ENCODE peak calls at places on chromosomes 1 and 21, in seven cellular contexts. One of them, this sample, is unnamed.

GRCh38 chr1:19309123-19309813 is 2.7 kb downstream of the AKR7A2 start:
- DNase-seq in neural progenitor cell: no peak
- DNase-seq in tibial artery: no peak
- DNase-seq in PC-3: peak; percentile 54
- DNase-seq in left ventricle myocardium inferior: no peak
- DNase-seq in lung: no peak
- DNase-seq in psoas muscle: no peak
- DNase-seq in this sample: peak; percentile 30

GRCh38 chr21:42651515-42652401 is 1.7 kb upstream of the PDE9A start:
- DNase-seq in neural progenitor cell: no peak
- DNase-seq in left ventricle myocardium inferior: peak; percentile 17
- DNase-seq in lung: no peak
- DNase-seq in psoas muscle: peak; percentile 52
- DNase-seq in tibial artery: no peak
- DNase-seq in PC-3: no peak
- DNase-seq in this sample: no peak

GRCh38 chr1:39003787-39004186 is 12.7 kb downstream of the AKIRIN1 start:
- DNase-seq in neural progenitor cell: no peak
- DNase-seq in tibial artery: no peak
- DNase-seq in left ventricle myocardium inferior: no peak
- DNase-seq in PC-3: no peak
- DNase-seq in lung: no peak
- DNase-seq in psoas muscle: no peak
- DNase-seq in this sample: peak; percentile 16

GRCh38 chr1:186155594-186155993 is 219.5 kb downstream of the TPR start:
- DNase-seq in PC-3: peak; percentile 75
- DNase-seq in psoas muscle: no peak
- DNase-seq in neural progenitor cell: peak; percentile 27
- DNase-seq in left ventricle myocardium inferior: no peak
- DNase-seq in lung: no peak
- DNase-seq in tibial artery: no peak
- DNase-seq in this sample: peak; percentile 75

GRCh38 chr1:22611530-22611947 is 24.9 kb upstream of the C1QA start:
- DNase-seq in psoas muscle: peak; percentile 43
- DNase-seq in tibial artery: no peak
- DNase-seq in neural progenitor cell: peak; percentile 93
- DNase-seq in lung: no peak
- DNase-seq in left ventricle myocardium inferior: peak; percentile 42
- DNase-seq in PC-3: peak; percentile 51
- DNase-seq in this sample: peak; percentile 90

GRCh38 chr1:36151845-36152203 is 2.5 kb upstream of the TRAPPC3 start:
- DNase-seq in left ventricle myocardium inferior: no peak
- DNase-seq in tibial artery: no peak
- DNase-seq in neural progenitor cell: no peak
- DNase-seq in lung: no peak
- DNase-seq in psoas muscle: peak; percentile 63
- DNase-seq in PC-3: no peak
- DNase-seq in this sample: peak; percentile 35

GRCh38 chr1:246734861-246735260 is 10.7 kb downstream of the SCCPDH start:
- DNase-seq in neural progenitor cell: no peak
- DNase-seq in left ventricle myocardium inferior: no peak
- DNase-seq in PC-3: no peak
- DNase-seq in tibial artery: no peak
- DNase-seq in psoas muscle: no peak
- DNase-seq in lung: no peak
- DNase-seq in this sample: no peak

GRCh38 chr21:32378956-32379355 is 13.9 kb downstream of the URB1 start:
- DNase-seq in neural progenitor cell: no peak
- DNase-seq in tibial artery: no peak
- DNase-seq in PC-3: no peak
- DNase-seq in left ventricle myocardium inferior: peak; percentile 49
- DNase-seq in psoas muscle: peak; percentile 75
- DNase-seq in lung: no peak
- DNase-seq in this sample: no peak

GRCh38 chr1:225928186-225929175 is 4.4 kb upstream of the PYCR2 start:
- DNase-seq in tibial artery: no peak
- DNase-seq in left ventricle myocardium inferior: no peak
- DNase-seq in lung: no peak
- DNase-seq in psoas muscle: no peak
- DNase-seq in neural progenitor cell: no peak
- DNase-seq in PC-3: no peak
- DNase-seq in this sample: no peak

GRCh38 chr1:17563494-17564281 is 24.2 kb downstream of the ARHGEF10L start:
- DNase-seq in tibial artery: peak; percentile 92
- DNase-seq in lung: no peak
- DNase-seq in PC-3: no peak
- DNase-seq in neural progenitor cell: no peak
- DNase-seq in left ventricle myocardium inferior: peak; percentile 59
- DNase-seq in psoas muscle: peak; percentile 87
- DNase-seq in this sample: no peak

GRCh38 chr1:233843523-233844204 is 60.8 kb upstream of the SLC35F3 start:
- DNase-seq in lung: no peak
- DNase-seq in tibial artery: no peak
- DNase-seq in neural progenitor cell: no peak
- DNase-seq in PC-3: peak; percentile 87
- DNase-seq in psoas muscle: no peak
- DNase-seq in left ventricle myocardium inferior: no peak
- DNase-seq in this sample: no peak

GRCh38 chr1:228869312-228869824 is 134.1 kb downstream of the RHOU start:
- DNase-seq in tibial artery: no peak
- DNase-seq in psoas muscle: no peak
- DNase-seq in neural progenitor cell: no peak
- DNase-seq in lung: no peak
- DNase-seq in left ventricle myocardium inferior: no peak
- DNase-seq in PC-3: no peak
- DNase-seq in this sample: no peak

GRCh38 chr1:213720032-213720431 is 267.7 kb upstream of the PROX1 start:
- DNase-seq in psoas muscle: no peak
- DNase-seq in neural progenitor cell: no peak
- DNase-seq in left ventricle myocardium inferior: no peak
- DNase-seq in tibial artery: no peak
- DNase-seq in lung: no peak
- DNase-seq in PC-3: no peak
- DNase-seq in this sample: no peak

GRCh38 chr1:175364424-175365076 is 172.0 kb upstream of the KIAA0040 start:
- DNase-seq in left ventricle myocardium inferior: no peak
- DNase-seq in neural progenitor cell: no peak
- DNase-seq in tibial artery: no peak
- DNase-seq in psoas muscle: no peak
- DNase-seq in PC-3: no peak
- DNase-seq in lung: no peak
- DNase-seq in this sample: no peak

GRCh38 chr1:212545941-212546638 is 62.5 kb upstream of the ATF3 start:
- DNase-seq in psoas muscle: no peak
- DNase-seq in neural progenitor cell: no peak
- DNase-seq in lung: no peak
- DNase-seq in PC-3: no peak
- DNase-seq in tibial artery: no peak
- DNase-seq in left ventricle myocardium inferior: no peak
- DNase-seq in this sample: no peak

GRCh38 chr1:220690140-220691038 is at the start of gene C1orf115:
- DNase-seq in lung: peak; percentile 81
- DNase-seq in PC-3: peak; percentile 95
- DNase-seq in psoas muscle: peak; percentile 88
- DNase-seq in neural progenitor cell: peak; percentile 92
- DNase-seq in left ventricle myocardium inferior: peak; percentile 80
- DNase-seq in tibial artery: peak; percentile 80
- DNase-seq in this sample: peak; percentile 82

GRCh38 chr1:221741364-221741970 is 422 bp downstream of the DUSP10 start:
- DNase-seq in tibial artery: no peak
- DNase-seq in neural progenitor cell: peak; percentile 61
- DNase-seq in lung: peak; percentile 48
- DNase-seq in left ventricle myocardium inferior: no peak
- DNase-seq in PC-3: peak; percentile 27
- DNase-seq in psoas muscle: peak; percentile 53
- DNase-seq in this sample: peak; percentile 48

DNA sequence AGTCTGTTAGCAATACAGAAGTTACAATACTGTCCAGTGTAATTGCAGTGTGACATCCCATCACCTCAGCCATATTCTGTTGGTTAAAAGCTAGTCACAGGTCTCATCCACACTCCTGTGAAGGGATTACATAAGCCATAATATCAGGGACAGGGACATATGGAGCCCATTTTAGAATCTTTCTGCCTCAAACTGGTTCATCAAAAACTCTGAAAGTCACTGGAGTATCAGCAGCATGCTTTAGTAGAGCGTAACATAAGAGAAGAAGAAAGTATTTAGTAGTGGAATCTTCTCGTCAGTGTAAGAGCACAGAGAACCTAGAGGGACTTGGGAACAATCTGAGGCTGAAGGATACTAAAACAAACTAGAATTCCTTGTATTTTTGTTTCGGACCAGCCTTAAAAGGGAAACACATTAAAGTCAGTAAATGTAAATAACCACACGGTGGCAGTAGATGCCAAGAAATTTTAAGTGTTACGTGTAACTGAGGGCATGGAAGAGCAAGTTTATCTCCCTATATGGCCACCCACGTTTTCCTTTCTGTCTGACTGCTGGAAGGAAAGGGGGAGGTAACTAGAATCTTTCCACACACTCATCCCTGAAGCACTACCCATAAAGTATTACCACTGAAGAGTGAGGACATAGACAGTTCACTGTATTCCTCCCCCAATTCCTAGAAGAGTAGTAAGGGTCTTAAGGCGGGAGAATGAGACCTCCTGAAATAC is 41.6 kb upstream of the AGL start:
- DNase-seq in tibial artery: no peak
- DNase-seq in neural progenitor cell: peak; percentile 87
- DNase-seq in lung: peak; percentile 32
- DNase-seq in PC-3: peak; percentile 93
- DNase-seq in psoas muscle: no peak
- DNase-seq in left ventricle myocardium inferior: no peak
- DNase-seq in this sample: peak; percentile 96
- H3K4me3 ChIP-seq in tibial artery: peak overlapping the region; percentile 6
- H3K4me3 ChIP-seq in neural progenitor cell: no peak overlapping the region
- H3K4me3 ChIP-seq in lung: no peak overlapping the region
- H3K4me3 ChIP-seq in PC-3: peak overlapping the region; percentile 46
- H3K4me3 ChIP-seq in psoas muscle: peak overlapping the region; percentile 46
- H3K4me3 ChIP-seq in left ventricle myocardium inferior: peak overlapping the region; percentile 30
- H3K4me3 ChIP-seq in this sample: no peak overlapping the region

GRCh38 chr1:160999376-160999775 is 21.6 kb downstream of the F11R start:
- DNase-seq in lung: no peak
- DNase-seq in psoas muscle: no peak
- DNase-seq in neural progenitor cell: no peak
- DNase-seq in left ventricle myocardium inferior: no peak
- DNase-seq in PC-3: no peak
- DNase-seq in tibial artery: peak; percentile 27
- DNase-seq in this sample: no peak
- H3K36me3 ChIP-seq in lung: no peaks in the 10 kb centered on the region
- H3K36me3 ChIP-seq in psoas muscle: no peaks in the 10 kb centered on the region
- H3K36me3 ChIP-seq in neural progenitor cell: no peaks in the 10 kb centered on the region
- H3K36me3 ChIP-seq in left ventricle myocardium inferior: peaks cover 17% of the 10 kb centered on the region
- H3K36me3 ChIP-seq in PC-3: peaks cover 43% of the 10 kb centered on the region
- H3K36me3 ChIP-seq in tibial artery: no peaks in the 10 kb centered on the region
- H3K36me3 ChIP-seq in this sample: peaks cover 35% of the 10 kb centered on the region

GRCh38 chr1:21030201-21030600 is 146.5 kb downstream of the EIF4G3 start:
- DNase-seq in psoas muscle: no peak
- DNase-seq in left ventricle myocardium inferior: no peak
- DNase-seq in tibial artery: no peak
- DNase-seq in PC-3: no peak
- DNase-seq in neural progenitor cell: no peak
- DNase-seq in lung: no peak
- DNase-seq in this sample: no peak

GRCh38 chr1:21024918-21025317 is 151.8 kb downstream of the EIF4G3 start:
- DNase-seq in PC-3: no peak
- DNase-seq in neural progenitor cell: no peak
- DNase-seq in lung: no peak
- DNase-seq in tibial artery: no peak
- DNase-seq in left ventricle myocardium inferior: no peak
- DNase-seq in psoas muscle: no peak
- DNase-seq in this sample: no peak

GRCh38 chr1:21027805-21028204 is 148.9 kb downstream of the EIF4G3 start:
- DNase-seq in left ventricle myocardium inferior: no peak
- DNase-seq in PC-3: no peak
- DNase-seq in tibial artery: no peak
- DNase-seq in lung: no peak
- DNase-seq in neural progenitor cell: no peak
- DNase-seq in psoas muscle: no peak
- DNase-seq in this sample: peak; percentile 53

DNA sequence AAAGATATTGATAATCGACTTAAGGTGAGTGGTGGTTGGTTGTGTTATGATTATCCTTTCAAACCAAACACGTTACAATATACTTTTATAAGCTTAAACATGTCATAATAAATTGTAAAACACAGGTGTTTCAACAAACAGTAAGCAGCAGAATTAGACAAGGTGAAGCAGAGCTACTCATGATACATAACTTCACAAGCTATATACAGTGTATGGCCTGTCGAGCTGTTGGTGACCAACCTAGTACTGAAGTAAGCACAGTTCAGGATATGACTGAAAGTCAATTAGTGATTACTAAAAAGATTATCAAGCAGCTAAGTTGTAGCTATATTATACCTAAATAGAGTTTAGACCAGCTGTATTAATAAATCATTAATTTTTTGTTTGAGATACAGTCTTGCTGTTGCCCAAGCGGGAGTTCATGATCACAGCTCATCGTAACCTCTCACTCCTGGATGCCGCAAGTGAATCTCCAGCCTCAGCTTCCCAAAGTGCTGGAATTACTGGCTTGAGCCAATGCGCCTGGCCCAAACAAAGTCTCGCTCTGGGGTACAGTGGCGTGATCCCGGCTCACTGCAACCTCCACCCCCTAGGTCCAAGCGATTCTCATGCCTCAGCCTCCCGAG is 148.1 kb downstream of the EIF4G3 start:
- DNase-seq in lung: no peak
- DNase-seq in PC-3: no peak
- DNase-seq in tibial artery: no peak
- DNase-seq in left ventricle myocardium inferior: no peak
- DNase-seq in neural progenitor cell: no peak
- DNase-seq in psoas muscle: no peak
- DNase-seq in this sample: no peak
- H3K27ac ChIP-seq in lung: no peak overlapping the region
- H3K27ac ChIP-seq in PC-3: no peak overlapping the region
- H3K27ac ChIP-seq in tibial artery: no peak overlapping the region
- H3K27ac ChIP-seq in left ventricle myocardium inferior: no peak overlapping the region
- H3K27ac ChIP-seq in neural progenitor cell: no peak overlapping the region
- H3K27ac ChIP-seq in psoas muscle: no peak overlapping the region
- H3K27ac ChIP-seq in this sample: peak overlapping the region; percentile 17

GRCh38 chr1:208604295-208604694 is 360.1 kb upstream of the PLXNA2 start:
- DNase-seq in left ventricle myocardium inferior: no peak
- DNase-seq in psoas muscle: no peak
- DNase-seq in tibial artery: no peak
- DNase-seq in lung: no peak
- DNase-seq in neural progenitor cell: no peak
- DNase-seq in PC-3: peak; percentile 86
- DNase-seq in this sample: peak; percentile 14

GRCh38 chr1:208599063-208599462 is 354.9 kb upstream of the PLXNA2 start:
- DNase-seq in lung: no peak
- DNase-seq in psoas muscle: no peak
- DNase-seq in PC-3: no peak
- DNase-seq in left ventricle myocardium inferior: no peak
- DNase-seq in neural progenitor cell: no peak
- DNase-seq in tibial artery: no peak
- DNase-seq in this sample: no peak

GRCh38 chr1:208600456-208600855 is 356.3 kb upstream of the PLXNA2 start:
- DNase-seq in PC-3: no peak
- DNase-seq in neural progenitor cell: no peak
- DNase-seq in left ventricle myocardium inferior: no peak
- DNase-seq in tibial artery: no peak
- DNase-seq in lung: no peak
- DNase-seq in psoas muscle: no peak
- DNase-seq in this sample: no peak

GRCh38 chr1:208603721-208604120 is 359.5 kb upstream of the PLXNA2 start:
- DNase-seq in left ventricle myocardium inferior: no peak
- DNase-seq in lung: no peak
- DNase-seq in PC-3: no peak
- DNase-seq in neural progenitor cell: no peak
- DNase-seq in psoas muscle: no peak
- DNase-seq in tibial artery: no peak
- DNase-seq in this sample: no peak

GRCh38 chr1:208601569-208601968 is 357.4 kb upstream of the PLXNA2 start:
- DNase-seq in PC-3: no peak
- DNase-seq in tibial artery: no peak
- DNase-seq in lung: no peak
- DNase-seq in left ventricle myocardium inferior: no peak
- DNase-seq in neural progenitor cell: peak; percentile 35
- DNase-seq in psoas muscle: no peak
- DNase-seq in this sample: peak; percentile 46
- H3K4me3 ChIP-seq in PC-3: no peak overlapping the region
- H3K4me3 ChIP-seq in tibial artery: no peak overlapping the region
- H3K4me3 ChIP-seq in lung: no peak overlapping the region
- H3K4me3 ChIP-seq in left ventricle myocardium inferior: no peak overlapping the region
- H3K4me3 ChIP-seq in neural progenitor cell: no peak overlapping the region
- H3K4me3 ChIP-seq in psoas muscle: no peak overlapping the region
- H3K4me3 ChIP-seq in this sample: no peak overlapping the region

This sample was measured in cardiac muscle cell.